ENCODE peak calls at places on chromosome 11, in eight cellular contexts. Q is vagina, D is uterus, Z is endothelial cell of umbilical vein, W is kidney, E is GM12878, A is mucosa of descending colon, F is sigmoid colon. N is an unnamed sample. For H3K36me3, the result is how much of the 10 kb centered on the place peaks cover.

GRCh38 chr11:88208742-88209141 is 33.5 kb upstream of the RAB38 start:
- DNase-seq in Q (no peak), D (no peak), Z (no peak), W (no peak), E (no peak), A (no peak), F (no peak), N (no peak)

GRCh38 chr11:119537641-119538253 is 114.8 kb upstream of the THY1 start:
- DNase-seq in Q (peak), D (no peak), Z (no peak), W (no peak), E (no peak), A (no peak), F (no peak), N (no peak)

GRCh38 chr11:90204832-90205646 is 17.8 kb downstream of the CHORDC1 start:
- DNase-seq in Q (no peak), D (no peak), Z (peak), W (no peak), E (no peak), A (no peak), F (no peak), N (peak)

GRCh38 chr11:76248210-76248609 is 41.9 kb upstream of the WNT11 start:
- DNase-seq in Q (no peak), D (no peak), Z (peak), W (peak), E (no peak), A (no peak), F (no peak), N (peak)

GRCh38 chr11:47466701-47467250 is 17.8 kb upstream of the RAPSN start:
- DNase-seq in Q (no peak), D (peak), Z (peak), W (peak), E (no peak), A (peak), F (peak), N (no peak)

GRCh38 chr11:12390687-12391110 is 13.3 kb downstream of the PARVA start:
- DNase-seq in Q (no peak), D (peak), Z (no peak), W (no peak), E (no peak), A (no peak), F (peak), N (no peak)

GRCh38 chr11:60899021-60899936 is 7.1 kb downstream of the PRPF19 start:
- DNase-seq in Q (no peak), D (peak), Z (peak), W (no peak), E (no peak), A (no peak), F (peak), N (peak)

GRCh38 chr11:106447631-106448191 is 370.2 kb downstream of the AASDHPPT start:
- DNase-seq in Q (no peak), D (no peak), Z (no peak), W (no peak), E (no peak), A (no peak), F (no peak), N (no peak)

GRCh38 chr11:36619502-36619901 is 21.5 kb upstream of the RAG2 start:
- DNase-seq in Q (no peak), D (no peak), Z (peak), W (no peak), E (no peak), A (no peak), F (no peak), N (no peak)

GRCh38 chr11:35192347-35192746 is 53.4 kb downstream of the CD44 start:
- DNase-seq in Q (no peak), D (peak), Z (peak), W (peak), E (no peak), A (peak), F (peak), N (no peak)

DNA sequence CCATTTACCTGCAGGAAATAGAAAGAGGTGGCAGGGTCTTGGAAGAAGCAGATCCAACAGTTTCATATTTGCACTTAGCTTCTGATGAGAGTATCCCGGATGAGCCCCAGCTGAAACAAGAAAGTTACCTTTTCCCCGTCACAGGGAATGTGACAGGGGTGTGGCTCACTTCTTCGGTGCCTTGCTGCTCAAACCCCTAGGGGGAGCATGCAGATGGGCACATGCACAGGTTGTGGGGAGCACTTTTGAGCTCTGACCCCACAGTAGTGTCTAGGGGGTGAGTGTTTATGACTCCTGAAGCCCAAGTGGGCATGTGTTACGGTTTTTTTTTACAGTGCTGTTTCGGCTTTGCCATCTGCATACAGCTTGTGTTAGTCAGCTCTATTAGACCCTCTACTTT is 1221.0 kb downstream of the JRKL start:
- DNase-seq in Q (no peak), D (no peak), Z (no peak), W (no peak), E (no peak), A (no peak), F (no peak), N (no peak)
- TF ChIP-seq CTCF in Q (no peak), D (no peak), Z (no peak), W (no peak), E (peak), A (no peak), F (no peak), N (no peak)

GRCh38 chr11:115653926-115654325 is 149.7 kb upstream of the CADM1 start:
- DNase-seq in Q (no peak), D (no peak), Z (no peak), W (no peak), E (no peak), A (peak), F (peak), N (no peak)

GRCh38 chr11:115656684-115657083 is 152.5 kb upstream of the CADM1 start:
- DNase-seq in Q (no peak), D (no peak), Z (no peak), W (no peak), E (no peak), A (peak), F (no peak), N (no peak)

GRCh38 chr11:115653076-115653475 is 148.9 kb upstream of the CADM1 start:
- DNase-seq in Q (no peak), D (no peak), Z (no peak), W (no peak), E (no peak), A (no peak), F (no peak), N (peak)

GRCh38 chr11:115656041-115656440 is 151.8 kb upstream of the CADM1 start:
- DNase-seq in Q (no peak), D (no peak), Z (no peak), W (no peak), E (no peak), A (no peak), F (no peak), N (no peak)

DNA sequence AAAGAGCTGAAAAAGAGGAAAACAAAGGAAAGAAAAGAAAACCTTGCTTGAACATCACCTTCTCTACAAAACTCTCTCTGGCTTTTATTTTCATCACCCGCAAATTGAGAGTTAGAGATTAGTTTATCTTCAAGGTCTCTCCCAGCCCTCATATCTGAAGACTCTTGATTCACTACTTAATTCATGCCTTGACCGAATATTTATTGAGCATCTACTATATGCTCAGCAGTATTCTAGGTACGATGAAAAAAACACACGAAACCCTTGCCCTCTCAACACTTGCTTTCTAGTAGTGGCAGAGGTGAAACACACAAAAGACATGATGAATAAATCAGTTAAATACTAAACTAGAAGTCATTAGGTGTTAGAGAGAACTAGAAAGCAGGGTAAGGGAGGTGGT is 150.6 kb upstream of the CADM1 start:
- DNase-seq in Q (no peak), D (no peak), Z (no peak), W (no peak), E (no peak), A (no peak), F (no peak), N (no peak)
- H3K36me3 ChIP-seq in Q (under half), D (under half), Z (under half), W (under half), E (under half), A (under half), F (under half), N (under half)

DNA sequence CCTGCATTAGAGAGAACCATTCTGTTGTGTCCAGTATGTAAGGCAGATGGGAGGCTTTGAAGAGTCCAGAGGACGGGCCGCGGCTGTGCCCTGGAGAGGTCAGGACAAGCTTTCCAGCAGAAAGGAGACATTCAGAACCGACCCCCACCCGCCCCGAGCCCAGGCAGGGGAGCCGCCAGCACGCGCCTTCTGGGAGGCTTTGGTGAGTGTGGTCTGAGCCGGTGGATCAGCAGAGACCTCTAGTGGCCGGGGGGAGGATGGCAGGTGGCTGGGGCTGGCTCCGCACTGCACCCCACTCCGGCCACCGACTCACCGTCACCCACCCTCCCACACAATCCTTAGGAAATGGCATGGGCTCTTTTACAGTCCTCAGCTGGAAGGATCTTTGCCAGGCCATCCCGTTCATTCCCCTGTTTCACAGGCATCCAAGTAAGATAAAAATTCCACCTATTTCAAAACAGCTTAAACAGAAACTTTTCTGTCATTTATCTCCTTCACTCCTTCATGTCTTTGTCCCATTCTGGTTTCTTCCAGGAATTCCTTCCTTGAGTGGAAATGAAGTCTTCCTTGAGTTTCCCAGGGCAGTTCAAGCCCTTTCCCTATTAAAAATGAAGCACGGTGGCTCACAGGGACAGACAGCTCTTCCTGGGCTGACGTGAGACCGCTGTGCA is 91.1 kb downstream of the FEZ1 start:
- DNase-seq in Q (no peak), D (peak), Z (peak), W (peak), E (no peak), A (peak), F (peak), N (peak)
- H3K4me3 ChIP-seq in Q (no peak), D (no peak), Z (no peak), W (no peak), E (no peak), A (no peak), F (no peak), N (no peak)

GRCh38 chr11:2390871-2391662 is 9.5 kb upstream of the TSSC4 start:
- DNase-seq in Q (no peak), D (peak), Z (no peak), W (peak), E (no peak), A (no peak), F (peak), N (no peak)

GRCh38 chr11:2392241-2392959 is 8.2 kb upstream of the TSSC4 start:
- DNase-seq in Q (no peak), D (no peak), Z (no peak), W (peak), E (no peak), A (no peak), F (no peak), N (no peak)

GRCh38 chr11:2390091-2390870 is 10.3 kb upstream of the TSSC4 start:
- DNase-seq in Q (no peak), D (no peak), Z (no peak), W (peak), E (no peak), A (no peak), F (no peak), N (no peak)

GRCh38 chr11:2393111-2393868 is 7.3 kb upstream of the TSSC4 start:
- DNase-seq in Q (no peak), D (no peak), Z (no peak), W (peak), E (no peak), A (no peak), F (no peak), N (no peak)

GRCh38 chr11:2391663-2391975 is 8.9 kb upstream of the TSSC4 start:
- DNase-seq in Q (no peak), D (no peak), Z (no peak), W (no peak), E (no peak), A (no peak), F (no peak), N (no peak)
- TF ChIP-seq CTCF in Q (no peak), D (no peak), Z (no peak), W (no peak), E (no peak), A (no peak), F (no peak), N (no peak)

GRCh38 chr11:6217722-6218121 is 12.4 kb downstream of the C11orf42 start:
- DNase-seq in Q (no peak), D (no peak), Z (no peak), W (peak), E (no peak), A (no peak), F (no peak), N (no peak)

GRCh38 chr11:6209801-6210200 is 4.4 kb downstream of the C11orf42 start:
- DNase-seq in Q (no peak), D (no peak), Z (no peak), W (peak), E (no peak), A (no peak), F (no peak), N (no peak)

GRCh38 chr11:6210274-6210955 is 5.1 kb downstream of the C11orf42 start:
- DNase-seq in Q (no peak), D (no peak), Z (no peak), W (no peak), E (no peak), A (no peak), F (no peak), N (no peak)

GRCh38 chr11:6216501-6216900 is 11.1 kb downstream of the C11orf42 start:
- DNase-seq in Q (no peak), D (no peak), Z (no peak), W (no peak), E (no peak), A (no peak), F (no peak), N (no peak)

GRCh38 chr11:6214530-6214929 is 9.2 kb downstream of the C11orf42 start:
- DNase-seq in Q (no peak), D (no peak), Z (no peak), W (peak), E (no peak), A (no peak), F (no peak), N (no peak)
- H3K36me3 ChIP-seq in Q (under half), D (under half), Z (under half), W (under half), E (under half), A (under half), F (half or more), N (under half)

N was measured in bronchial epithelial cell.